ENCODE peak calls at places on chromosome 12, in five cellular contexts. One of them, this sample, is unnamed.

GRCh38 chr12:14769462-14769836 is 33.8 kb downstream of the WBP11 start:
- DNase-seq in tibial nerve: no peak
- DNase-seq in AG04450: no peak
- DNase-seq in fibroblast of mammary gland: peak
- DNase-seq in cardiac fibroblast: no peak
- DNase-seq in this sample: peak

GRCh38 chr12:124497039-124497438 is 70.4 kb downstream of the NCOR2 start:
- DNase-seq in tibial nerve: no peak
- DNase-seq in fibroblast of mammary gland: peak
- DNase-seq in AG04450: no peak
- DNase-seq in cardiac fibroblast: peak
- DNase-seq in this sample: peak

GRCh38 chr12:48925218-48925871 is at the start of gene FKBP11:
- DNase-seq in tibial nerve: peak
- DNase-seq in cardiac fibroblast: peak
- DNase-seq in AG04450: no peak
- DNase-seq in fibroblast of mammary gland: peak
- DNase-seq in this sample: peak

GRCh38 chr12:84619053-84619452 is 293.5 kb downstream of the SLC6A15 start:
- DNase-seq in tibial nerve: no peak
- DNase-seq in cardiac fibroblast: no peak
- DNase-seq in fibroblast of mammary gland: peak
- DNase-seq in AG04450: no peak
- DNase-seq in this sample: no peak

GRCh38 chr12:89817501-89818226 is 109.0 kb upstream of the ATP2B1 start:
- DNase-seq in tibial nerve: no peak
- DNase-seq in fibroblast of mammary gland: no peak
- DNase-seq in AG04450: no peak
- DNase-seq in cardiac fibroblast: no peak
- DNase-seq in this sample: peak

GRCh38 chr12:47850153-47851084 is 30.7 kb upstream of the HDAC7 start:
- DNase-seq in tibial nerve: no peak
- DNase-seq in fibroblast of mammary gland: no peak
- DNase-seq in AG04450: no peak
- DNase-seq in cardiac fibroblast: no peak
- DNase-seq in this sample: no peak

GRCh38 chr12:104957388-104958008 is 592 bp downstream of the SLC41A2 start:
- DNase-seq in AG04450: no peak
- DNase-seq in tibial nerve: no peak
- DNase-seq in fibroblast of mammary gland: no peak
- DNase-seq in cardiac fibroblast: no peak
- DNase-seq in this sample: no peak

GRCh38 chr12:63922446-63922845 is 77.9 kb downstream of the SRGAP1 start:
- DNase-seq in tibial nerve: no peak
- DNase-seq in cardiac fibroblast: peak
- DNase-seq in fibroblast of mammary gland: no peak
- DNase-seq in AG04450: peak
- DNase-seq in this sample: no peak

GRCh38 chr12:91249059-91250055 is 66.7 kb upstream of the DCN start:
- DNase-seq in fibroblast of mammary gland: peak
- DNase-seq in cardiac fibroblast: peak
- DNase-seq in tibial nerve: no peak
- DNase-seq in AG04450: no peak
- DNase-seq in this sample: no peak

GRCh38 chr12:118503476-118503875 is 127.1 kb downstream of the SUDS3 start:
- DNase-seq in tibial nerve: no peak
- DNase-seq in fibroblast of mammary gland: no peak
- DNase-seq in AG04450: no peak
- DNase-seq in cardiac fibroblast: no peak
- DNase-seq in this sample: no peak

GRCh38 chr12:113271853-113272561 is 50.7 kb downstream of the TPCN1 start:
- DNase-seq in fibroblast of mammary gland: peak
- DNase-seq in tibial nerve: peak
- DNase-seq in AG04450: peak
- DNase-seq in cardiac fibroblast: peak
- DNase-seq in this sample: peak

GRCh38 chr12:120688527-120689071 is 1.6 kb downstream of the MLEC start:
- DNase-seq in cardiac fibroblast: peak
- DNase-seq in AG04450: no peak
- DNase-seq in fibroblast of mammary gland: peak
- DNase-seq in tibial nerve: no peak
- DNase-seq in this sample: peak

GRCh38 chr12:46677749-46678148 is 148.0 kb downstream of the SLC38A4 start:
- DNase-seq in cardiac fibroblast: peak
- DNase-seq in tibial nerve: no peak
- DNase-seq in fibroblast of mammary gland: peak
- DNase-seq in AG04450: no peak
- DNase-seq in this sample: no peak

GRCh38 chr12:101694297-101694848 is 3.1 kb upstream of the CHPT1 start:
- DNase-seq in fibroblast of mammary gland: peak
- DNase-seq in tibial nerve: no peak
- DNase-seq in cardiac fibroblast: peak
- DNase-seq in AG04450: no peak
- DNase-seq in this sample: no peak

GRCh38 chr12:6199531-6200265 is 502 bp upstream of the CD9 start:
- DNase-seq in cardiac fibroblast: no peak
- DNase-seq in AG04450: no peak
- DNase-seq in tibial nerve: no peak
- DNase-seq in fibroblast of mammary gland: peak
- DNase-seq in this sample: peak

GRCh38 chr12:11949738-11950403 is 120.9 kb upstream of the BCL2L14 start:
- DNase-seq in cardiac fibroblast: no peak
- DNase-seq in AG04450: no peak
- DNase-seq in fibroblast of mammary gland: no peak
- DNase-seq in tibial nerve: no peak
- DNase-seq in this sample: no peak

GRCh38 chr12:132518354-132518992 is 28.5 kb downstream of the FBRSL1 start:
- DNase-seq in tibial nerve: no peak
- DNase-seq in AG04450: no peak
- DNase-seq in fibroblast of mammary gland: no peak
- DNase-seq in cardiac fibroblast: no peak
- DNase-seq in this sample: no peak

GRCh38 chr12:120247183-120247582 is 18.3 kb downstream of the PXN start:
- DNase-seq in fibroblast of mammary gland: no peak
- DNase-seq in tibial nerve: no peak
- DNase-seq in cardiac fibroblast: no peak
- DNase-seq in AG04450: no peak
- DNase-seq in this sample: no peak

GRCh38 chr12:40802656-40803055 is 110.4 kb downstream of the CNTN1 start:
- DNase-seq in cardiac fibroblast: no peak
- DNase-seq in AG04450: no peak
- DNase-seq in fibroblast of mammary gland: no peak
- DNase-seq in tibial nerve: no peak
- DNase-seq in this sample: no peak

GRCh38 chr12:68106160-68106559 is 53.4 kb downstream of the IFNG start:
- DNase-seq in cardiac fibroblast: peak
- DNase-seq in fibroblast of mammary gland: peak
- DNase-seq in AG04450: no peak
- DNase-seq in tibial nerve: no peak
- DNase-seq in this sample: peak

GRCh38 chr12:39620664-39621658 is 1.4 kb upstream of the ABCD2 start:
- DNase-seq in tibial nerve: no peak
- DNase-seq in cardiac fibroblast: peak
- DNase-seq in AG04450: no peak
- DNase-seq in fibroblast of mammary gland: no peak
- DNase-seq in this sample: no peak

GRCh38 chr12:32834122-32834521 is 62.5 kb downstream of the PKP2 start:
- DNase-seq in fibroblast of mammary gland: no peak
- DNase-seq in AG04450: no peak
- DNase-seq in cardiac fibroblast: no peak
- DNase-seq in tibial nerve: no peak
- DNase-seq in this sample: no peak

GRCh38 chr12:18375131-18375530 is 113.8 kb downstream of the PIK3C2G start:
- DNase-seq in cardiac fibroblast: peak
- DNase-seq in tibial nerve: no peak
- DNase-seq in fibroblast of mammary gland: no peak
- DNase-seq in AG04450: no peak
- DNase-seq in this sample: peak

GRCh38 chr12:76866726-76867125 is 12.1 kb downstream of the CSRP2 start:
- DNase-seq in AG04450: no peak
- DNase-seq in tibial nerve: no peak
- DNase-seq in fibroblast of mammary gland: peak
- DNase-seq in cardiac fibroblast: no peak
- DNase-seq in this sample: peak

GRCh38 chr12:51028126-51028810 is 2.1 kb upstream of the SLC11A2 start:
- DNase-seq in AG04450: no peak
- DNase-seq in fibroblast of mammary gland: peak
- DNase-seq in cardiac fibroblast: peak
- DNase-seq in tibial nerve: no peak
- DNase-seq in this sample: peak

GRCh38 chr12:127503221-127503620 is 763.7 kb upstream of the TMEM132C start:
- DNase-seq in AG04450: no peak
- DNase-seq in cardiac fibroblast: no peak
- DNase-seq in fibroblast of mammary gland: no peak
- DNase-seq in tibial nerve: no peak
- DNase-seq in this sample: no peak

GRCh38 chr12:127509066-127509778 is 757.7 kb upstream of the TMEM132C start:
- DNase-seq in AG04450: peak
- DNase-seq in fibroblast of mammary gland: peak
- DNase-seq in cardiac fibroblast: peak
- DNase-seq in tibial nerve: no peak
- DNase-seq in this sample: peak

GRCh38 chr12:127504874-127505273 is 762.1 kb upstream of the TMEM132C start:
- DNase-seq in cardiac fibroblast: no peak
- DNase-seq in fibroblast of mammary gland: no peak
- DNase-seq in AG04450: no peak
- DNase-seq in tibial nerve: no peak
- DNase-seq in this sample: no peak

GRCh38 chr12:127501916-127502315 is 765.1 kb upstream of the TMEM132C start:
- DNase-seq in tibial nerve: no peak
- DNase-seq in fibroblast of mammary gland: no peak
- DNase-seq in cardiac fibroblast: no peak
- DNase-seq in AG04450: no peak
- DNase-seq in this sample: no peak

DNA sequence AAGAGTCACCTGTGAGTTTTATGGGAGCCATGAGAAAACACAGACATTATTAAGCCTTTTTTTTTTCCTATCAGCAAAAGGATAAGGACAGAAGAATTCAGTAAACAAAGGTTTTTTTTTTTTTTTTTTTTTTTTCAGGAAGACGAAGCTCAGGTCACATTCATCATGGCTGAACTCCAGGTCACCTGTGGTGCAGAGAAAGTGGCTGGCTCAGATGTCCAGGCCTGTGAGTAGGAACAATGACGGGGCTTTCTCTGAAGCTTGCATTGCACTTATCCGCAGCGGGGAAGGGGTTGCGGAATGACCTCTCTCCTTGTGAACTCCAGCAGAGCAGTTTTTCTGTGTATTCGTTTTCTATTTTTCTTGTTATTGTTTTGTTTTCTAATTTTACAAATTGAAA is 759.6 kb upstream of the TMEM132C start:
- DNase-seq in tibial nerve: no peak
- DNase-seq in fibroblast of mammary gland: no peak
- DNase-seq in cardiac fibroblast: no peak
- DNase-seq in AG04450: no peak
- DNase-seq in this sample: no peak
- TF ChIP-seq CTCF in tibial nerve: no peak
- TF ChIP-seq CTCF in fibroblast of mammary gland: no peak
- TF ChIP-seq CTCF in cardiac fibroblast: no peak
- TF ChIP-seq CTCF in AG04450: no peak
- TF ChIP-seq CTCF in this sample: no peak

DNA sequence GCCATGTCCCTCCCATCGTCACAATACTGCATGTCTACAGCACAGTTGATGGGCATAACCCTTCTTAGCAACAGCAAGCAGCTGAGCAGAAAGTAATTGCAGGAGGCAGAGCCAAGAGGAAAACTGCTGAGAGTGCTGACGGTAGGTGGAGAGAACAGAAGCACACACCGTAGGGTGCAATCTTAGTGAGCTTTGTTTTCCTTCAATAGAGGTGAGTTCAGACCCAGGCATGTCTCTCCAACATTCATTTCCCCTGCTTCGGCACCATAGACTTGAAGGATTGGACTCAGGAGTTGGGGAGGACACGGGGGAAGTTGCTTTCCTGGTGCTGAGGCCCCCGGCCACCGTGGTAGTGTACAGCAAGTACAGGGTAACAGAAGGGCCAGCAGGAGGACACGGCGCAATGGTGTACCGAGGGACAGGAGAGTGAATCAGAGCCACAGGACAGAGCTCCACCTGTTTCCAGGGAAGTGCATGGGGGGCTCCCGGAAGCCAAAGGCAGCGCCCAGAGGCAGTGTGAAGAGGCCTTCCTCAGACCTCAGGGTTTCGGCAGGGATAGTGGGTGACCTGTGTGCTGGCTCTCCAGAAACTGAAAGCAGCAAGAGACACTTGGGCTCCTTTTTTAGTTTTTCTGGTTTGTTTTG is 36.3 kb upstream of the SINHCAF start:
- DNase-seq in AG04450: no peak
- DNase-seq in tibial nerve: no peak
- DNase-seq in cardiac fibroblast: no peak
- DNase-seq in fibroblast of mammary gland: no peak
- DNase-seq in this sample: no peak
- TF ChIP-seq CTCF in AG04450: no peak
- TF ChIP-seq CTCF in tibial nerve: no peak
- TF ChIP-seq CTCF in cardiac fibroblast: no peak
- TF ChIP-seq CTCF in fibroblast of mammary gland: no peak
- TF ChIP-seq CTCF in this sample: no peak

DNA sequence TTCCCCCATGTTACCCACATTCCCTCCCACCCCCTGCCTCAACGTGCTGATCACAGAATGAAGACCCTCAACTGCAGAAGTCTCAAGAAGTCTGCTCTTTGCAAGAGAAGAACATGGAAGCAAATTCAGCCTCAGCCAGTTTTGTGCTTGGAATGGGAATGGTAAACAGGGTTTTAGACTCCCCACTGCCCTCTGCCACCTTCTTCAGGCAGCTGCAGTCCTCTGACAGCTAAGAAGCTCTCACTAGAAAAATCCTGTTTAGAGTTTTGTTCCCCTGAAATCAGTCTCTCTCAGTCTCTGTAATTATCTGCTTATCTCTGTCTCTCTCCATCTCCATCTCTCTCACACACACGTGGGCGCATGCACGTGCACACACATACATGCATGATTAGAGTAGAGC is 85.4 kb downstream of the CRACR2A start:
- DNase-seq in AG04450: no peak
- DNase-seq in tibial nerve: no peak
- DNase-seq in cardiac fibroblast: no peak
- DNase-seq in fibroblast of mammary gland: no peak
- DNase-seq in this sample: no peak
- TF ChIP-seq CTCF in AG04450: no peak
- TF ChIP-seq CTCF in tibial nerve: no peak
- TF ChIP-seq CTCF in cardiac fibroblast: no peak
- TF ChIP-seq CTCF in fibroblast of mammary gland: no peak
- TF ChIP-seq CTCF in this sample: no peak

GRCh38 chr12:31034372-31034771 is 39.3 kb upstream of the DDX11 start:
- DNase-seq in fibroblast of mammary gland: no peak
- DNase-seq in AG04450: no peak
- DNase-seq in cardiac fibroblast: no peak
- DNase-seq in tibial nerve: no peak
- DNase-seq in this sample: no peak

GRCh38 chr12:31033146-31033545 is 40.5 kb upstream of the DDX11 start:
- DNase-seq in cardiac fibroblast: no peak
- DNase-seq in tibial nerve: no peak
- DNase-seq in fibroblast of mammary gland: no peak
- DNase-seq in AG04450: no peak
- DNase-seq in this sample: no peak

GRCh38 chr12:31029916-31030562 is 43.6 kb upstream of the DDX11 start:
- DNase-seq in tibial nerve: no peak
- DNase-seq in AG04450: no peak
- DNase-seq in cardiac fibroblast: no peak
- DNase-seq in fibroblast of mammary gland: no peak
- DNase-seq in this sample: no peak

GRCh38 chr12:31033681-31034080 is 40.0 kb upstream of the DDX11 start:
- DNase-seq in cardiac fibroblast: no peak
- DNase-seq in fibroblast of mammary gland: peak
- DNase-seq in AG04450: no peak
- DNase-seq in tibial nerve: no peak
- DNase-seq in this sample: no peak

GRCh38 chr12:31031951-31032335 is 41.7 kb upstream of the DDX11 start:
- DNase-seq in cardiac fibroblast: no peak
- DNase-seq in fibroblast of mammary gland: no peak
- DNase-seq in AG04450: no peak
- DNase-seq in tibial nerve: no peak
- DNase-seq in this sample: no peak
- TF ChIP-seq CTCF in cardiac fibroblast: no peak
- TF ChIP-seq CTCF in fibroblast of mammary gland: no peak
- TF ChIP-seq CTCF in AG04450: no peak
- TF ChIP-seq CTCF in tibial nerve: no peak
- TF ChIP-seq CTCF in this sample: no peak